ENCODE peak calls at places on chromosomes 5 and 9, in nine cellular contexts. E is fibroblast of the aortic adventitia, F is neural progenitor cell, T is thoracic aorta, D is uterus, A is fibroblast of lung, W is ascending aorta, N is cardiac fibroblast, S is AG04449. I is an unnamed sample.

GRCh38 chr5:167801999-167802398 is 489.4 kb upstream of the WWC1 start:
- DNase-seq in F (no peak), E (no peak), S (no peak), A (no peak), N (no peak), D (no peak), W (no peak), T (no peak), I (no peak)

GRCh38 chr5:148615644-148616283 is 38.6 kb downstream of the HTR4 start:
- DNase-seq in N (peak), E (peak), F (no peak), S (no peak), D (no peak), T (no peak), W (no peak), A (peak), I (peak)

GRCh38 chr5:38944282-38944681 is 98.5 kb downstream of the OSMR start:
- DNase-seq in T (no peak), E (no peak), D (no peak), F (no peak), N (no peak), W (no peak), S (no peak), A (no peak), I (no peak)

GRCh38 chr5:10372726-10373709 is 19.5 kb downstream of the MARCHF6 start:
- DNase-seq in N (no peak), D (no peak), S (no peak), F (no peak), T (no peak), A (no peak), E (no peak), W (no peak), I (no peak)

GRCh38 chr5:71013575-71013974 is 11.6 kb downstream of the NAIP start:
- DNase-seq in D (no peak), F (peak), E (no peak), A (no peak), S (no peak), T (no peak), W (no peak), N (no peak), I (no peak)

GRCh38 chr9:111036946-111037743 is 1.1 kb downstream of the LPAR1 start:
- DNase-seq in S (no peak), N (peak), T (no peak), A (peak), D (peak), W (no peak), E (peak), F (peak), I (no peak)

GRCh38 chr5:35803221-35803651 is 53.5 kb upstream of the IL7R start:
- DNase-seq in E (peak), F (peak), S (no peak), D (no peak), A (peak), N (peak), W (no peak), T (no peak), I (peak)

GRCh38 chr9:131214457-131214856 is 61.9 kb downstream of the FAM78A start:
- DNase-seq in S (no peak), A (peak), D (no peak), E (peak), T (no peak), W (no peak), F (no peak), N (peak), I (no peak)

GRCh38 chr5:67297376-67297775 is 100.8 kb upstream of the CD180 start:
- DNase-seq in T (no peak), A (no peak), F (no peak), E (no peak), D (no peak), N (no peak), S (no peak), W (no peak), I (no peak)

GRCh38 chr5:170278611-170279500 is 18.7 kb downstream of the LCP2 start:
- DNase-seq in A (no peak), F (peak), W (no peak), N (no peak), S (no peak), D (no peak), E (no peak), T (no peak), I (no peak)

GRCh38 chr5:52419357-52419756 is 368.4 kb upstream of the ITGA1 start:
- DNase-seq in E (no peak), W (no peak), F (peak), D (no peak), S (no peak), N (no peak), A (no peak), T (no peak), I (no peak)

GRCh38 chr5:125483609-125484008 is 737.2 kb upstream of the ZNF608 start:
- DNase-seq in D (no peak), W (no peak), N (no peak), E (no peak), A (no peak), S (no peak), F (no peak), T (no peak), I (no peak)

GRCh38 chr5:1479581-1480188 is 34.4 kb upstream of the SLC6A3 start:
- DNase-seq in A (peak), N (peak), D (peak), F (peak), E (peak), W (no peak), S (peak), T (no peak), I (no peak)

GRCh38 chr5:88141695-88141979 is 127.0 kb downstream of the TMEM161B start:
- DNase-seq in W (no peak), S (no peak), N (peak), F (no peak), E (no peak), D (no peak), A (no peak), T (no peak), I (no peak)
- H3K4me3 ChIP-seq in W (peak), S (peak), N (peak), F (no peak), E (peak), D (peak), A (peak), T (peak), I (no peak)

DNA sequence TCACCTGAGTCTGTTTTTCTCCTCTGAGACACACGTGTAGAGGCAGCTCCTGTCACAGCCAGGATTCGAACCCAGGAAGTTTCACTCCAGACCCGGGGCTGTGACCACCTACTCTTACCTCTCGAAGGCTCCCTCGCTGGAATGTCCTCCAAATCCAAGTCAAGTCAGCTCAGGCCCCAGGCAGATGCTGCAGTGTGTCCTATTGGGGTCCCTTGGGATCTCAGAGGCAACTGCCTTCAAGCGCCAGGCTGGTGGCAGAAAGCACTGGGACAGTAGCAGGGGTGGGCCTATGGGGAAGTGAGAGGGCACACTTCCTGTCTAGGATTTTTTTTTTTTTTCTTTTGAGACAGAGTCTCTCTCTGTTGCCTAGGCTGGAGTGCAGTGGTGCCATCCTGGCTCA is 762 bp upstream of the ST6GALNAC4 start:
- DNase-seq in T (no peak), W (no peak), S (no peak), A (no peak), F (no peak), N (no peak), E (no peak), D (no peak), I (no peak)
- H3K4me3 ChIP-seq in T (peak), W (peak), S (no peak), A (no peak), F (no peak), N (no peak), E (no peak), D (no peak), I (no peak)

GRCh38 chr5:126594077-126594476 is 942 bp downstream of the ALDH7A1 start:
- DNase-seq in F (peak), D (no peak), A (peak), S (no peak), E (peak), W (no peak), T (no peak), N (peak), I (no peak)

GRCh38 chr5:126597156-126597555 is 2.1 kb upstream of the ALDH7A1 start:
- DNase-seq in F (no peak), S (peak), D (no peak), T (no peak), W (no peak), E (peak), N (peak), A (peak), I (no peak)

GRCh38 chr5:126599499-126599898 is 1.2 kb upstream of the PHAX start:
- DNase-seq in N (no peak), W (no peak), E (no peak), F (no peak), T (no peak), D (no peak), A (no peak), S (no peak), I (no peak)

GRCh38 chr5:126594676-126595485 is at the start of gene ALDH7A1:
- DNase-seq in E (peak), D (peak), N (peak), W (peak), S (peak), A (peak), F (peak), T (peak), I (peak)

GRCh38 chr5:126595486-126596083 is 566 bp upstream of the ALDH7A1 start:
- DNase-seq in T (no peak), S (no peak), D (no peak), A (no peak), F (no peak), W (no peak), E (no peak), N (no peak), I (no peak)
- H3K4me3 ChIP-seq in T (peak), S (peak), D (peak), A (peak), F (peak), W (peak), E (peak), N (peak), I (peak)

GRCh38 chr5:138661991-138662434 is 86.8 kb upstream of the HSPA9 start:
- DNase-seq in A (no peak), D (no peak), S (no peak), W (no peak), E (no peak), N (no peak), T (no peak), F (no peak), I (no peak)

GRCh38 chr5:138663009-138663408 is 87.8 kb upstream of the HSPA9 start:
- DNase-seq in A (no peak), F (no peak), N (no peak), T (no peak), E (no peak), W (no peak), S (no peak), D (no peak), I (no peak)

GRCh38 chr5:138662599-138662998 is 87.4 kb upstream of the HSPA9 start:
- DNase-seq in T (no peak), S (no peak), F (no peak), N (no peak), D (no peak), A (no peak), W (no peak), E (no peak), I (no peak)

GRCh38 chr5:138660051-138660572 is 84.9 kb upstream of the HSPA9 start:
- DNase-seq in S (no peak), F (no peak), W (no peak), E (no peak), T (no peak), A (no peak), N (no peak), D (no peak), I (no peak)

DNA sequence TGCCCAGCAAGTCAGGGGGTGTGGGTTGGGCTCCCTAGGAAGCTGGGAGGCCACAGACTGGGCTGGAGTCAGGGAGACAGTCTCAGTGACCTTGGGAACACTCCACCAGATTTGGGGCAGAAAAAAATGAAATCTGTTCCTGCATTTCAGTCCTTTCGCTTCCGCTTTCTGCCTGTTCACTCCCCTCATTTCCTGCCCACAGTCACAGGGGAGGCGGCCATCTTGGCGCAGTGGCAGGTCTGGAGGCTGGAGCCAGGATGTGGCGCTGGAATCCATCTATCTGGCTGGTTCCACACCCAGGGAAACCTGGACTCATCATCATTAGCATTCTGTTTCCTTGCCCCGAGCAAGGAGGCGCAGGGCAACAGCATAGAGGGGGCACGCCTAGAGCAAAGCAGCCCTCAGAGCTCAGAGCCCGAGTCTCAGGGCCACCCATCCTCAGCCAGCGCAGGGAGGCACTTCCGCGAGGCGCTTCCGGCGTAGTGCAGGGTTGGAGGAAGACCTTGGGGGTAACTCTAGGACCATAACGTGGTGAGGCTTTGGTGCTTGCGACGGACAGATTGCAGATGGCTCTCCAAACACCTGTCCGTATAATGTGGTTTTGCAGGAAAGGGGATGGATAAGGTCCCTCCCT is 86.3 kb upstream of the HSPA9 start:
- DNase-seq in S (no peak), W (no peak), D (no peak), N (no peak), A (no peak), T (no peak), F (no peak), E (no peak), I (no peak)
- H3K4me3 ChIP-seq in S (no peak), W (no peak), D (no peak), N (no peak), A (no peak), T (no peak), F (no peak), E (no peak), I (no peak)

DNA sequence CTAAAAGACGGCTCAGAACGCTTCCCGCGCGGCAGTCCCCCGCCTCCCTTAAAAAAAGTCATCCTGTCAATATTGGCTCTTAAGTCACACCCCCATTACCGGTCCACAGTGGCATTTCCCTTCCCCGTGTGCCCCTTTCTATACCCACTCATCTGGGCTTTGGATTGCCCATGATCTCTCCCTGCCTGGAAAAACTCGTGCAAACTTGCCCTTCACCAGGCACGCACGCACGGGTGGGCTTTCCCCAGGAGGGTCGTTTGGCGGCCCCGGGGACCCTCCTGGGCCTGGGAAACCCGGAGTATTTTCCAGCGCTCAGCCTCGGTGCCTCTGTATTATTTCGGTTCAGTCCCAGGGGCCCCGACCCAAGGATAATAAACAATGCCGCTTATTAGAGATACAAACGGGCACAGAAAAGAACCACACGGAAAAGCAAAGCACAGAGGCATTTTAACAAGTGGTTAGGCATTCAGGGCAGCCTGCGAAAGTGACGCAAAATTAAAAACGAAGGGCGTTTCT is 35.9 kb upstream of the NFIB start:
- DNase-seq in E (peak), N (peak), W (no peak), A (no peak), D (no peak), S (no peak), T (no peak), F (peak), I (no peak)
- H3K4me3 ChIP-seq in E (peak), N (peak), W (peak), A (peak), D (no peak), S (no peak), T (peak), F (peak), I (no peak)

GRCh38 chr5:95712347-95712958 is 18.7 kb upstream of the RHOBTB3 start:
- DNase-seq in W (no peak), F (no peak), N (peak), T (no peak), A (peak), D (no peak), S (no peak), E (peak), I (peak)

GRCh38 chr5:95711501-95712346 is 19.4 kb upstream of the RHOBTB3 start:
- DNase-seq in A (no peak), D (no peak), W (no peak), N (no peak), T (no peak), E (no peak), S (no peak), F (peak), I (no peak)

GRCh38 chr5:95708876-95709275 is 22.3 kb upstream of the RHOBTB3 start:
- DNase-seq in E (no peak), T (no peak), S (no peak), D (no peak), F (no peak), W (no peak), A (no peak), N (no peak), I (no peak)

GRCh38 chr5:95707055-95707454 is 24.1 kb upstream of the RHOBTB3 start:
- DNase-seq in A (no peak), W (no peak), S (no peak), T (no peak), D (no peak), F (no peak), N (no peak), E (no peak), I (no peak)

DNA sequence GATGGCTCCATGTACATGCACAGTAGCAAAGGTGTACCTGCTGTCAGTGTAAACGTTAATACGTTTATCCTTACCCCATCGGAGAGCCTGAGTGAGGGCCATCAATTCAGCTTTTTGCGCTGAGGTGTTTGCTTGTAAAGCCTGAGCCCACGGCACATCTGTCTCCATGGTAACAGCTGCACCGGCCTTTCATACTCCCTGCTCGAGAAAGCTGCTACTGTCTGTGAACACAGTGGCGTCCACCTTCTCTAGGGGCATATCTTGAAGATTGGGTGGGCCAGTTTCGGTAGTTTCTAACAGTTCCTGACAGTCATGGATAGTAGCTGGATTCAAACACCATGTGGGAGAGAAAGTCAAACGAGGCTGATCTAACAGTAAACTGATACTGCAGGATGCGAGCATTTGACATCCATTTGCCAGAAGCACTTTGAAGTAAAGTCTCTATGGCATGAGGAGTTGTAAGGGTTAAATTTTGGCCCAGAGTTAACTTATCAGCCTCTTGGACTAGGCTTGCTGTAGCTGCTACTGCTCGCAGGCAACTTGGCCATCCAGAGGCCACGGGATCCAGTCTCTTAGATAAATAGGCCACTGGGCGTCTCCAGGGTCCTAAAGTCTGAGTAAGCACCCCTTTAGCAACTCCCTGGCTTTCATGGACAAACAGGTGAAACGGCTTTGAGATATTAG is 21.0 kb upstream of the RHOBTB3 start:
- DNase-seq in A (no peak), F (peak), W (no peak), T (no peak), D (peak), N (peak), E (peak), S (no peak), I (no peak)
- H3K4me3 ChIP-seq in A (no peak), F (peak), W (no peak), T (peak), D (no peak), N (no peak), E (no peak), S (no peak), I (no peak)

GRCh38 chr9:129989362-129989708 is 53.7 kb downstream of the FNBP1 start:
- DNase-seq in S (no peak), A (no peak), D (no peak), E (no peak), N (no peak), T (no peak), F (no peak), W (no peak), I (no peak)

GRCh38 chr9:129990269-129991005 is 52.6 kb downstream of the FNBP1 start:
- DNase-seq in D (no peak), W (no peak), E (no peak), N (no peak), F (no peak), S (no peak), T (no peak), A (no peak), I (no peak)

GRCh38 chr9:129987941-129988340 is 55.0 kb downstream of the FNBP1 start:
- DNase-seq in T (no peak), A (no peak), S (no peak), F (no peak), W (no peak), N (no peak), E (no peak), D (no peak), I (no peak)

GRCh38 chr9:129989740-129990139 is 53.2 kb downstream of the FNBP1 start:
- DNase-seq in W (no peak), N (peak), A (peak), D (no peak), S (no peak), T (no peak), E (peak), F (no peak), I (no peak)

GRCh38 chr9:129988607-129989361 is 54.2 kb downstream of the FNBP1 start:
- DNase-seq in D (no peak), E (no peak), S (no peak), W (no peak), A (no peak), N (no peak), T (no peak), F (no peak), I (no peak)
- H3K4me3 ChIP-seq in D (no peak), E (no peak), S (no peak), W (no peak), A (no peak), N (no peak), T (no peak), F (no peak), I (no peak)

DNA sequence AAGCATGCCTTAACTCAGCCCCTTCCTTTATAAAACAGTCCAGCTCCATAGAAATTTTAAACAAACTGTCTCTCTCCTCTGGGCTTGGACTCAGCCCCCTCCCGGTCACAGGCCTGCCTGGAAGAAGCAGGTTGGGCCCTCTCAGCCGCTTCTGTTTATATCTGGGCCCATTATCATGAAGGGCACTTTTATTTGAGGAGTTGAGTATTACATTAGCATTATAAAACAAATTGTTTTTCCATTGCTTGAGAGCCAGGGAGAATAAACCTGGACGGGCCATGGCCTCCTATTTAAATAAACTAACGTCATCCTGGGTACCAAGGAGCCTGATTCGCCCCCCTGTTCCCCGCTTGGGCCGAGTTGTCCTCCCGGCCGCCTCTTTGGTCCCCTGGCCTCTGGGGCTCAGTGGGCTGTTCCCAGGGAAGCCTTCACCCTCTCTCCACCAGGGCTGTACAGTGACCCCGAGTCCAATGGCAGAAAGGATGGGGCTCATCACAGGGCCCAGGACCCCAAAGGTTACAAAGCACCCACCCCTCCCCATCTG is 13.2 kb downstream of the IRX2 start:
- DNase-seq in F (no peak), A (no peak), E (no peak), D (no peak), S (no peak), W (no peak), T (no peak), N (no peak), I (no peak)
- H3K4me3 ChIP-seq in F (no peak), A (no peak), E (no peak), D (no peak), S (no peak), W (no peak), T (no peak), N (no peak), I (no peak)

GRCh38 chr9:70400107-70400892 is 14.2 kb downstream of the KLF9 start:
- DNase-seq in S (no peak), E (no peak), D (no peak), N (no peak), F (no peak), A (no peak), W (no peak), T (no peak), I (no peak)
- H3K4me3 ChIP-seq in S (no peak), E (no peak), D (no peak), N (no peak), F (no peak), A (no peak), W (peak), T (peak), I (no peak)